ENCODE peak calls at places on chromosome 5, in nine cellular contexts. Z is Caki2; B is GM12865; T is effector memory CD4-positive, alpha-beta T cell; P is mesendoderm; R is GM13977; N is ovary; M is effector CD4-positive, alpha-beta T cell; C is RCC 7860. H is an unnamed sample.

GRCh38 chr5:61658592-61659008 is 326.5 kb downstream of the ZSWIM6 start:
- DNase-seq in T (peak; percentile 56), Z (peak; percentile 52), R (peak; percentile 68), M (peak; percentile 81), B (peak; percentile 71), N (peak; percentile 75), P (peak; percentile 94), C (peak; percentile 12), H (peak; percentile 44)

GRCh38 chr5:172683696-172684464 is 42.8 kb downstream of the NEURL1B start:
- DNase-seq in N (no peak), C (no peak), B (no peak), Z (no peak), P (peak; percentile 51), R (peak; percentile 67), T (peak; percentile 56), M (peak; percentile 25), H (no peak)

GRCh38 chr5:5220896-5221295 is 80.8 kb downstream of the ADAMTS16 start:
- DNase-seq in R (no peak), M (no peak), N (no peak), C (no peak), T (no peak), P (no peak), B (no peak), Z (no peak), H (no peak)

GRCh38 chr5:173829826-173830225 is 58.3 kb upstream of the CPEB4 start:
- DNase-seq in B (peak; percentile 45), P (no peak), R (no peak), Z (peak; percentile 95), T (no peak), M (no peak), N (no peak), C (peak; percentile 70), H (peak; percentile 57)

GRCh38 chr5:89351975-89352374 is 469.0 kb upstream of the MEF2C start:
- DNase-seq in C (no peak), N (no peak), M (no peak), Z (no peak), T (no peak), P (no peak), B (no peak), R (no peak), H (no peak)

GRCh38 chr5:15539951-15540350 is 40.0 kb downstream of the FBXL7 start:
- DNase-seq in Z (no peak), P (no peak), N (no peak), C (no peak), M (no peak), R (no peak), T (no peak), B (no peak), H (no peak)

GRCh38 chr5:160159991-160160826 is 41.0 kb upstream of the PWWP2A start:
- DNase-seq in Z (no peak), R (peak; percentile 17), T (no peak), P (peak; percentile 96), C (no peak), N (peak; percentile 21), M (no peak), B (peak; percentile 90), H (no peak)

GRCh38 chr5:90169078-90169477 is 240.5 kb downstream of the CETN3 start:
- DNase-seq in R (no peak), P (no peak), Z (no peak), M (no peak), N (no peak), B (no peak), C (no peak), T (no peak), H (no peak)

GRCh38 chr5:92391-93220 is 638 bp downstream of the PLEKHG4B start:
- DNase-seq in C (no peak), P (peak; percentile 71), N (no peak), T (no peak), R (peak; percentile 47), B (no peak), Z (no peak), M (no peak), H (no peak)

GRCh38 chr5:119269061-119269579 is 86.7 kb upstream of the TNFAIP8 start:
- DNase-seq in N (no peak), C (peak; percentile 29), B (peak; percentile 77), P (peak; percentile 63), Z (peak; percentile 52), R (no peak), M (peak; percentile 29), T (no peak), H (no peak)

GRCh38 chr5:66993448-66993847 is 203.2 kb downstream of the CD180 start:
- DNase-seq in Z (no peak), M (no peak), B (no peak), C (no peak), P (no peak), N (no peak), R (no peak), T (no peak), H (no peak)

GRCh38 chr5:54217826-54218503 is 92.4 kb downstream of the ARL15 start:
- DNase-seq in B (peak; percentile 53), T (no peak), Z (peak; percentile 37), P (peak; percentile 82), C (peak; percentile 28), N (no peak), R (peak; percentile 17), M (no peak), H (peak; percentile 67)

GRCh38 chr5:36552626-36553393 is 53.6 kb upstream of the SLC1A3 start:
- DNase-seq in P (peak; percentile 95), R (no peak), Z (no peak), B (no peak), T (no peak), N (no peak), C (no peak), M (no peak), H (no peak)

GRCh38 chr5:159916841-159917761 is 819 bp downstream of the ADRA1B start:
- DNase-seq in B (no peak), T (no peak), Z (peak; percentile 77), M (no peak), P (no peak), N (no peak), R (no peak), C (no peak), H (no peak)

GRCh38 chr5:74199005-74199404 is 441.5 kb downstream of the ENC1 start:
- DNase-seq in P (no peak), R (no peak), C (no peak), M (no peak), Z (no peak), B (peak; percentile 53), T (no peak), N (no peak), H (no peak)

GRCh38 chr5:181199881-181200282 is 5.1 kb downstream of the TRIM7 start:
- DNase-seq in C (no peak), P (no peak), N (no peak), R (no peak), Z (no peak), T (no peak), M (no peak), B (no peak), H (no peak)

GRCh38 chr5:134133213-134133994 is 18.9 kb downstream of the TCF7 start:
- DNase-seq in P (no peak), N (no peak), R (no peak), Z (no peak), C (no peak), B (no peak), T (no peak), M (peak; percentile 7), H (no peak)

GRCh38 chr5:156103116-156103860 is 223.7 kb upstream of the SGCD start:
- DNase-seq in T (no peak), N (no peak), R (no peak), M (no peak), C (peak; percentile 43), Z (no peak), B (no peak), P (no peak), H (no peak)

GRCh38 chr5:82952326-82952725 is 124.9 kb downstream of the TMEM167A start:
- DNase-seq in T (no peak), N (no peak), M (no peak), Z (peak; percentile 28), R (no peak), B (no peak), C (no peak), P (peak; percentile 33), H (no peak)

GRCh38 chr5:132090107-132090506 is 16.5 kb downstream of the CSF2 start:
- DNase-seq in B (no peak), T (no peak), C (peak; percentile 97), M (no peak), N (no peak), R (no peak), P (no peak), Z (peak; percentile 51), H (peak; percentile 35)

GRCh38 chr5:112367400-112367799 is 51.7 kb downstream of the EPB41L4A start:
- DNase-seq in T (no peak), R (no peak), N (no peak), B (no peak), C (no peak), M (no peak), Z (no peak), P (no peak), H (no peak)

GRCh38 chr5:5645891-5646290 is 223.4 kb downstream of the ICE1 start:
- DNase-seq in R (no peak), B (no peak), T (no peak), N (no peak), C (no peak), Z (no peak), M (no peak), P (no peak), H (no peak)

GRCh38 chr5:93636850-93637249 is 53.8 kb downstream of the NR2F1 start:
- DNase-seq in C (no peak), Z (no peak), N (no peak), B (no peak), R (no peak), P (no peak), T (no peak), M (no peak), H (no peak)

GRCh38 chr5:136028782-136029742 is at the start of gene TGFBI:
- DNase-seq in C (peak; percentile 74), P (peak; percentile 79), M (no peak), B (peak; percentile 40), Z (peak; percentile 63), N (peak; percentile 27), T (no peak), R (peak; percentile 31), H (no peak)

GRCh38 chr5:123429993-123430392 is 6.8 kb upstream of the CEP120 start:
- DNase-seq in Z (no peak), C (no peak), P (no peak), M (no peak), N (no peak), T (no peak), R (no peak), B (no peak), H (peak; percentile 69)

GRCh38 chr5:151427258-151427657 is 20.1 kb upstream of the SLC36A1 start:
- DNase-seq in M (no peak), P (peak; percentile 31), N (no peak), Z (no peak), C (no peak), B (peak; percentile 80), T (no peak), R (peak; percentile 79), H (no peak)

GRCh38 chr5:168188182-168188581 is 103.3 kb upstream of the WWC1 start:
- DNase-seq in Z (no peak), N (no peak), P (peak; percentile 54), R (no peak), B (no peak), T (no peak), M (no peak), C (no peak), H (no peak)

GRCh38 chr5:51669095-51669494 is 285.8 kb downstream of the ISL1 start:
- DNase-seq in P (no peak), M (no peak), Z (no peak), C (no peak), B (no peak), N (no peak), R (no peak), T (no peak), H (no peak)

GRCh38 chr5:39376293-39376714 is 12.0 kb upstream of the C9 start:
- DNase-seq in B (peak; percentile 59), Z (peak; percentile 54), N (no peak), R (peak; percentile 40), C (peak; percentile 72), M (no peak), P (peak; percentile 84), T (no peak), H (no peak)

GRCh38 chr5:115586525-115587146 is 15.6 kb downstream of the TICAM2 start:
- DNase-seq in M (no peak), B (peak; percentile 44), P (no peak), N (no peak), Z (peak; percentile 29), R (no peak), T (no peak), C (peak; percentile 34), H (no peak)

GRCh38 chr5:14416709-14417108 is 164.9 kb upstream of the OTULINL start:
- DNase-seq in R (no peak), M (no peak), P (peak; percentile 62), Z (no peak), T (no peak), B (peak; percentile 19), N (no peak), C (no peak), H (no peak)

H was measured in AG09319.